ENCODE peak calls at places on chromosomes 3 and 15, in six cellular contexts. Y is spleen, N is mucosa of descending colon, B is stomach, R is lower lobe of right lung, C is thyroid gland. P is an unnamed sample.
A peak's percentile ranks its signal among the peaks of the same experiment; 100 is the strongest.

GRCh38 chr3:32948625-32949445 is 2.6 kb upstream of the CCR4 start:
- DNase-seq in N (no peak), C (no peak), R (no peak), B (no peak), Y (no peak), P (no peak)

GRCh38 chr15:32919749-32920414 is 202.1 kb downstream of the GREM1 start:
- DNase-seq in C (no peak), N (no peak), R (no peak), B (no peak), Y (no peak), P (peak; percentile 100)

GRCh38 chr3:99878005-99878404 is 60.3 kb downstream of the CMSS1 start:
- DNase-seq in R (no peak), N (no peak), B (no peak), C (no peak), Y (no peak), P (peak; percentile 79)

GRCh38 chr3:130894130-130894872 is 417 bp downstream of the ATP2C1 start:
- DNase-seq in Y (peak; percentile 92), N (peak; percentile 69), C (peak; percentile 40), B (peak; percentile 32), R (peak; percentile 71), P (no peak)

GRCh38 chr15:68764090-68764489 is 56.6 kb downstream of the ANP32A start:
- DNase-seq in Y (no peak), C (no peak), N (no peak), B (no peak), R (no peak), P (no peak)

GRCh38 chr3:61381745-61382392 is 130.6 kb upstream of the FHIT start:
- DNase-seq in B (no peak), N (no peak), Y (no peak), C (no peak), R (no peak), P (peak; percentile 24)

GRCh38 chr3:184796551-184796950 is 15.4 kb upstream of the VPS8 start:
- DNase-seq in N (no peak), Y (no peak), C (no peak), R (no peak), B (no peak), P (no peak)

GRCh38 chr3:125194061-125194848 is 18.3 kb downstream of the SLC12A8 start:
- DNase-seq in B (no peak), N (no peak), C (no peak), R (no peak), Y (no peak), P (no peak)

GRCh38 chr3:196138927-196139680 is 57.2 kb upstream of the TFRC start:
- DNase-seq in R (peak; percentile 14), N (no peak), Y (no peak), C (no peak), B (no peak), P (peak; percentile 10)

GRCh38 chr3:44831241-44831640 is 30.5 kb upstream of the TMEM42 start:
- DNase-seq in N (no peak), B (no peak), R (no peak), Y (no peak), C (no peak), P (no peak)

GRCh38 chr15:99651023-99651807 is 82.0 kb downstream of the LYSMD4 start:
- DNase-seq in B (no peak), N (no peak), C (no peak), R (no peak), Y (no peak), P (peak; percentile 51)

GRCh38 chr15:88664151-88664778 is 25.4 kb downstream of the ISG20 start:
- DNase-seq in C (peak; percentile 56), B (peak; percentile 43), R (no peak), N (no peak), Y (no peak), P (no peak)

GRCh38 chr15:59879506-59879905 is 124.6 kb upstream of the FOXB1 start:
- DNase-seq in C (no peak), N (no peak), R (no peak), Y (no peak), B (no peak), P (peak; percentile 76)

GRCh38 chr15:27690290-27690689 is 408.8 kb downstream of the OCA2 start:
- DNase-seq in B (no peak), Y (no peak), R (no peak), C (no peak), N (no peak), P (no peak)

GRCh38 chr3:178419078-178419477 is 117.2 kb upstream of the KCNMB2 start:
- DNase-seq in Y (no peak), N (no peak), B (no peak), C (peak; percentile 9), R (no peak), P (no peak)

GRCh38 chr15:62606376-62607164 is 436.0 kb upstream of the TPM1 start:
- DNase-seq in C (no peak), N (no peak), Y (no peak), B (no peak), R (no peak), P (peak; percentile 100)

GRCh38 chr3:59443618-59444292 is 393.9 kb upstream of the CFAP20DC start:
- DNase-seq in R (no peak), C (no peak), B (no peak), Y (no peak), N (no peak), P (no peak)

GRCh38 chr15:44194397-44195150 is 497 bp downstream of the FRMD5 start:
- DNase-seq in R (peak; percentile 51), B (peak; percentile 45), C (peak; percentile 13), Y (peak; percentile 83), N (peak; percentile 73), P (peak; percentile 20)

GRCh38 chr3:148937477-148937876 is 53.9 kb upstream of the GYG1 start:
- DNase-seq in N (no peak), R (no peak), B (no peak), C (no peak), Y (no peak), P (peak; percentile 41)

GRCh38 chr3:3020209-3020608 is 90.0 kb downstream of the IL5RA start:
- DNase-seq in R (no peak), B (no peak), Y (no peak), C (no peak), N (no peak), P (no peak)
- TF ChIP-seq CTCF in R (no peak), B (no peak), Y (no peak), C (no peak), N (no peak), P (no peak)

GRCh38 chr15:40323953-40324937 is 753 bp downstream of the INAFM2 start:
- DNase-seq in B (no peak), Y (peak; percentile 90), C (no peak), N (peak; percentile 64), R (peak; percentile 74), P (no peak)

GRCh38 chr15:40327338-40327917 is 3.9 kb downstream of the INAFM2 start:
- DNase-seq in R (no peak), N (no peak), B (no peak), C (no peak), Y (peak; percentile 46), P (no peak)

GRCh38 chr15:40325188-40325587 is 1.7 kb downstream of the INAFM2 start:
- DNase-seq in Y (no peak), N (no peak), C (no peak), B (no peak), R (no peak), P (no peak)

GRCh38 chr15:40323239-40323952 is at the start of gene INAFM2:
- DNase-seq in B (peak; percentile 90), C (peak; percentile 96), N (peak; percentile 94), Y (peak; percentile 98), R (peak; percentile 94), P (peak; percentile 92)

GRCh38 chr15:40325700-40326099 is 2.2 kb downstream of the INAFM2 start:
- DNase-seq in R (no peak), N (no peak), B (no peak), Y (no peak), C (no peak), P (no peak)
- H3K4me3 ChIP-seq in R (peak overlapping the region; percentile 82), N (no peak overlapping the region), B (peak overlapping the region; percentile 91), Y (peak overlapping the region; percentile 93), C (no peak overlapping the region), P (peak overlapping the region; percentile 74)

GRCh38 chr3:105867690-105868449 is 942 bp downstream of the CBLB start:
- DNase-seq in N (no peak), B (no peak), R (no peak), C (no peak), Y (no peak), P (no peak)

GRCh38 chr3:105865867-105866350 is 2.9 kb downstream of the CBLB start:
- DNase-seq in R (no peak), C (no peak), N (no peak), Y (no peak), B (no peak), P (no peak)

GRCh38 chr3:105865016-105865623 is 3.7 kb downstream of the CBLB start:
- DNase-seq in C (no peak), N (no peak), Y (no peak), R (no peak), B (no peak), P (no peak)

GRCh38 chr3:105868450-105868744 is 415 bp downstream of the CBLB start:
- DNase-seq in B (peak; percentile 61), N (peak; percentile 77), R (peak; percentile 82), Y (peak; percentile 92), C (peak; percentile 68), P (peak; percentile 49)

GRCh38 chr3:105866656-105867653 is 1.9 kb downstream of the CBLB start:
- DNase-seq in Y (no peak), B (no peak), R (no peak), N (no peak), C (no peak), P (peak; percentile 63)
- TF ChIP-seq CTCF in Y (no peak), B (no peak), R (no peak), N (no peak), C (no peak), P (no peak)

GRCh38 chr3:139313921-139314320 is 29.9 kb upstream of the MRPS22 start:
- DNase-seq in B (no peak), C (no peak), Y (no peak), R (no peak), N (no peak), P (no peak)
- H3K4me3 ChIP-seq in B (no peak overlapping the region), C (no peak overlapping the region), Y (no peak overlapping the region), R (no peak overlapping the region), N (no peak overlapping the region), P (no peak overlapping the region)

P was measured in AG10803.